ENCODE peak calls at places on chromosomes 4 and X, in seven cellular contexts. C is PC-3, P is lower leg skin, H is A549, O is AG10803, U is K562, A is MCF 10A. T is an unnamed sample.

GRCh38 chr4:169024762-169025161 is 14.7 kb upstream of the CBR4 start:
- DNase-seq in H (peak; percentile 21), O (peak; percentile 54), U (no peak), C (peak; percentile 68), A (peak; percentile 51), P (no peak), T (no peak)

GRCh38 chr4:8730681-8731080 is 138.1 kb downstream of the CPZ start:
- DNase-seq in U (no peak), A (no peak), C (no peak), H (no peak), O (no peak), P (no peak), T (no peak)

GRCh38 chr4:174119818-174120217 is 163.6 kb downstream of the FBXO8 start:
- DNase-seq in C (no peak), U (no peak), O (no peak), H (no peak), P (no peak), A (no peak), T (no peak)

GRCh38 chr4:55125763-55126541 is 557 bp upstream of the KDR start:
- DNase-seq in P (no peak), U (no peak), C (no peak), A (peak; percentile 15), H (no peak), O (peak; percentile 2), T (no peak)

GRCh38 chrX:16946361-16946964 is at the start of gene REPS2:
- DNase-seq in C (peak; percentile 82), U (peak; percentile 94), H (peak; percentile 79), A (peak; percentile 79), P (peak; percentile 72), O (peak; percentile 28), T (peak; percentile 89)

GRCh38 chr4:41696131-41696530 is 52.4 kb downstream of the PHOX2B start:
- DNase-seq in H (no peak), O (no peak), U (no peak), P (no peak), C (no peak), A (peak; percentile 84), T (no peak)

GRCh38 chr4:183675625-183676024 is 16.5 kb downstream of the TRAPPC11 start:
- DNase-seq in U (no peak), H (no peak), P (no peak), A (no peak), O (peak; percentile 66), C (no peak), T (no peak)

GRCh38 chr4:8477095-8477635 is 36.6 kb downstream of the TRMT44 start:
- DNase-seq in O (no peak), A (no peak), P (no peak), U (no peak), H (no peak), C (no peak), T (no peak)

GRCh38 chr4:23373269-23373668 is 516.6 kb downstream of the PPARGC1A start:
- DNase-seq in H (peak; percentile 1), U (peak; percentile 19), O (no peak), P (no peak), C (peak; percentile 63), A (peak; percentile 88), T (peak; percentile 43)

GRCh38 chr4:153655928-153656327 is 28.2 kb upstream of the TLR2 start:
- DNase-seq in O (peak; percentile 31), A (peak; percentile 97), C (no peak), P (peak; percentile 60), U (no peak), H (no peak), T (no peak)

GRCh38 chr4:120819816-120820437 is 102.6 kb downstream of the PRDM5 start:
- DNase-seq in P (no peak), O (no peak), U (no peak), H (no peak), A (no peak), C (no peak), T (no peak)

GRCh38 chr4:140856692-140857091 is 100.5 kb upstream of the TBC1D9 start:
- DNase-seq in C (peak; percentile 51), P (no peak), U (no peak), O (peak; percentile 50), A (peak; percentile 94), H (no peak), T (no peak)

GRCh38 chr4:5945936-5946335 is 53.0 kb upstream of the CRMP1 start:
- DNase-seq in U (no peak), H (no peak), A (no peak), O (no peak), C (no peak), P (no peak), T (no peak)

GRCh38 chr4:144562019-144562740 is 83.8 kb upstream of the HHIP start:
- DNase-seq in O (no peak), C (no peak), U (no peak), P (no peak), H (no peak), A (no peak), T (no peak)
- TF ChIP-seq CTCF in O (no peak), C (no peak), U (no peak), P (no peak), H (no peak), A (no peak), T (no peak)

GRCh38 chr4:17577660-17578481 is 873 bp downstream of the LAP3 start:
- DNase-seq in U (no peak), O (peak; percentile 26), P (peak; percentile 23), A (peak; percentile 33), H (peak; percentile 13), C (peak; percentile 19), T (peak; percentile 56)
- TF ChIP-seq CTCF in U (no peak), O (no peak), P (no peak), A (no peak), H (no peak), C (no peak), T (no peak)

GRCh38 chr4:75495489-75495888 is 18.7 kb downstream of the RCHY1 start:
- DNase-seq in O (no peak), A (no peak), P (no peak), U (no peak), H (no peak), C (no peak), T (no peak)

GRCh38 chr4:75484195-75484594 is 30.0 kb downstream of the RCHY1 start:
- DNase-seq in H (no peak), C (no peak), P (no peak), O (no peak), A (no peak), U (no peak), T (no peak)

GRCh38 chr4:75494563-75494962 is 19.6 kb downstream of the RCHY1 start:
- DNase-seq in P (no peak), A (peak; percentile 82), C (peak; percentile 43), O (peak; percentile 84), H (no peak), U (no peak), T (no peak)

GRCh38 chr4:75490155-75490554 is 24.0 kb downstream of the RCHY1 start:
- DNase-seq in U (no peak), P (no peak), C (peak; percentile 39), A (peak; percentile 29), H (no peak), O (peak; percentile 33), T (no peak)
- TF ChIP-seq CTCF in U (no peak), P (no peak), C (peak; percentile 43), A (peak; percentile 16), H (peak; percentile 46), O (peak; percentile 31), T (peak; percentile 23)

DNA sequence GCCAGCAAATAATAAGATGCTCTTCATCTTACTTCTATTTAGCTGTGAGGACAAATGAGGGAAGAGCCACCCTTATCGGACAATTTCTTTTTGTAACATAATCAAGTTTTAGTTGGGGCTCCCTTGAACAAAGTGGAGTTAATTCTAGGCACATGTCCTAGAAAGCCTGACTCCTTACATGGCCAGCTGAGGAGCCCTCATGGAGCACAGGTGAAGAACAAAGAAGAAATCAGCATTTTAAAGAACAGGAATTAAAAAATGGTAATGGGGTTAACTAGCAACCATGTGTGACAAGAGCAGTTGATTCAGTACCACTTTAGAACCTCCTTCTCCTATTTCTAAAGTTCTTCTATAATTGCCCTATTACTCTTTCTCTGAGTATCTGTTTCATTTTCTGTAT is 15.9 kb downstream of the GPR82 start:
- DNase-seq in A (no peak), C (no peak), H (no peak), O (no peak), P (no peak), U (no peak), T (no peak)
- TF ChIP-seq CTCF in A (no peak), C (no peak), H (no peak), O (no peak), P (no peak), U (no peak), T (no peak)